ENCODE peak calls at places on chromosomes 11 and 22, in five cellular contexts. One of them, this sample, is unnamed.

GRCh38 chr11:105719073-105719846 is 109.4 kb downstream of the GRIA4 start:
- DNase-seq in left lung: no peak
- DNase-seq in heart right ventricle: no peak
- DNase-seq in uterus: no peak
- DNase-seq in astrocyte of the spinal cord: peak; percentile 87
- DNase-seq in this sample: peak; percentile 26

GRCh38 chr22:33083212-33083611 is 25.0 kb upstream of the SYN3 start:
- DNase-seq in left lung: no peak
- DNase-seq in heart right ventricle: no peak
- DNase-seq in uterus: no peak
- DNase-seq in astrocyte of the spinal cord: no peak
- DNase-seq in this sample: no peak

GRCh38 chr11:4480577-4481539 is 1.6 kb upstream of the OR52K1 start:
- DNase-seq in left lung: no peak
- DNase-seq in heart right ventricle: no peak
- DNase-seq in uterus: no peak
- DNase-seq in astrocyte of the spinal cord: peak; percentile 22
- DNase-seq in this sample: peak; percentile 64

GRCh38 chr11:76680517-76681425 is 10.2 kb upstream of the LRRC32 start:
- DNase-seq in left lung: peak; percentile 53
- DNase-seq in heart right ventricle: peak; percentile 87
- DNase-seq in uterus: peak; percentile 74
- DNase-seq in astrocyte of the spinal cord: peak; percentile 66
- DNase-seq in this sample: peak; percentile 82

GRCh38 chr22:42202669-42203068 is 67.8 kb downstream of the TCF20 start:
- DNase-seq in left lung: no peak
- DNase-seq in heart right ventricle: no peak
- DNase-seq in uterus: no peak
- DNase-seq in astrocyte of the spinal cord: peak; percentile 62
- DNase-seq in this sample: peak; percentile 27

GRCh38 chr11:100632970-100633452 is 54.1 kb upstream of the ARHGAP42 start:
- DNase-seq in left lung: peak; percentile 52
- DNase-seq in heart right ventricle: peak; percentile 80
- DNase-seq in uterus: peak; percentile 33
- DNase-seq in astrocyte of the spinal cord: peak; percentile 60
- DNase-seq in this sample: peak; percentile 59

GRCh38 chr22:38799265-38800002 is 5.5 kb upstream of the DNAL4 start:
- DNase-seq in left lung: no peak
- DNase-seq in heart right ventricle: no peak
- DNase-seq in uterus: no peak
- DNase-seq in astrocyte of the spinal cord: no peak
- DNase-seq in this sample: peak; percentile 92

GRCh38 chr11:63769044-63769718 is 606 bp upstream of the ZFTA start:
- DNase-seq in left lung: peak; percentile 41
- DNase-seq in heart right ventricle: peak; percentile 24
- DNase-seq in uterus: peak; percentile 55
- DNase-seq in astrocyte of the spinal cord: peak; percentile 36
- DNase-seq in this sample: peak; percentile 40

GRCh38 chr11:280762-281485 is 2.7 kb downstream of the NLRP6 start:
- DNase-seq in left lung: no peak
- DNase-seq in heart right ventricle: peak; percentile 3
- DNase-seq in uterus: no peak
- DNase-seq in astrocyte of the spinal cord: no peak
- DNase-seq in this sample: no peak

GRCh38 chr11:64767344-64768299 is 7.8 kb upstream of the PYGM start:
- DNase-seq in left lung: peak; percentile 57
- DNase-seq in heart right ventricle: peak; percentile 73
- DNase-seq in uterus: no peak
- DNase-seq in astrocyte of the spinal cord: peak; percentile 40
- DNase-seq in this sample: peak; percentile 79

GRCh38 chr22:40922484-40923303 is 28.5 kb upstream of the RBX1 start:
- DNase-seq in left lung: no peak
- DNase-seq in heart right ventricle: peak; percentile 32
- DNase-seq in uterus: no peak
- DNase-seq in astrocyte of the spinal cord: peak; percentile 78
- DNase-seq in this sample: peak; percentile 81

DNA sequence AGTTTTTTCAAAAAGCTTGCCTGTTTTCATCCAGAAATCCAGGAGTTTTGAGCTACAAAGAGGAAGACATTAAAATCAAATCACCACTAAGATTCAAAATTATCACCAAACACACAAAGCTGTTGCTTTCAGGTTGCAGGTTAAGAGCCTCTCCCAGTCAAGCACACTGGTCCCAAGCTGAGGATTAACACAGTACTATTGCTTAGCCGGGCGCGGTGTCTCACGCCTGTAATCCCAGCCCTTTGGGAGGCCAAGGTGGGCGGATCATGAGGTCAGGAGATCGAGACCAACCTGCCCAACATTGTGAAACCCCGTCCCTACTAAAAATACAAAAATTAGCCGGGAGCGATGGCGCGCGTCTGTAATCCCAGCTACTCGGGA is 1165.1 kb downstream of the LRRC4C start:
- DNase-seq in left lung: no peak
- DNase-seq in heart right ventricle: no peak
- DNase-seq in uterus: no peak
- DNase-seq in astrocyte of the spinal cord: no peak
- DNase-seq in this sample: no peak
- H3K4me3 ChIP-seq in left lung: no peak overlapping the region
- H3K4me3 ChIP-seq in heart right ventricle: peak overlapping the region; percentile 58
- H3K4me3 ChIP-seq in uterus: no peak overlapping the region
- H3K4me3 ChIP-seq in astrocyte of the spinal cord: no peak overlapping the region
- H3K4me3 ChIP-seq in this sample: no peak overlapping the region

GRCh38 chr22:19910180-19910744 is 31.3 kb upstream of the COMT start:
- DNase-seq in left lung: no peak
- DNase-seq in heart right ventricle: no peak
- DNase-seq in uterus: no peak
- DNase-seq in astrocyte of the spinal cord: no peak
- DNase-seq in this sample: no peak

GRCh38 chr22:19914201-19914943 is 27.2 kb upstream of the COMT start:
- DNase-seq in left lung: no peak
- DNase-seq in heart right ventricle: no peak
- DNase-seq in uterus: no peak
- DNase-seq in astrocyte of the spinal cord: no peak
- DNase-seq in this sample: no peak

GRCh38 chr22:19913337-19913936 is 28.1 kb upstream of the COMT start:
- DNase-seq in left lung: no peak
- DNase-seq in heart right ventricle: no peak
- DNase-seq in uterus: no peak
- DNase-seq in astrocyte of the spinal cord: no peak
- DNase-seq in this sample: no peak

GRCh38 chr22:19911540-19912235 is 29.9 kb upstream of the COMT start:
- DNase-seq in left lung: no peak
- DNase-seq in heart right ventricle: no peak
- DNase-seq in uterus: no peak
- DNase-seq in astrocyte of the spinal cord: no peak
- DNase-seq in this sample: no peak

GRCh38 chr22:19912236-19912999 is 29.2 kb upstream of the COMT start:
- DNase-seq in left lung: no peak
- DNase-seq in heart right ventricle: no peak
- DNase-seq in uterus: no peak
- DNase-seq in astrocyte of the spinal cord: no peak
- DNase-seq in this sample: no peak
- TF ChIP-seq CTCF in left lung: no peak
- TF ChIP-seq CTCF in heart right ventricle: no peak
- TF ChIP-seq CTCF in uterus: no peak
- TF ChIP-seq CTCF in astrocyte of the spinal cord: peak; percentile 9
- TF ChIP-seq CTCF in this sample: peak; percentile 5

GRCh38 chr11:83448686-83449085 is 162.5 kb upstream of the CCDC90B start:
- DNase-seq in left lung: no peak
- DNase-seq in heart right ventricle: no peak
- DNase-seq in uterus: no peak
- DNase-seq in astrocyte of the spinal cord: no peak
- DNase-seq in this sample: no peak
- H3K4me3 ChIP-seq in left lung: no peak overlapping the region
- H3K4me3 ChIP-seq in heart right ventricle: no peak overlapping the region
- H3K4me3 ChIP-seq in uterus: no peak overlapping the region
- H3K4me3 ChIP-seq in astrocyte of the spinal cord: no peak overlapping the region
- H3K4me3 ChIP-seq in this sample: no peak overlapping the region

DNA sequence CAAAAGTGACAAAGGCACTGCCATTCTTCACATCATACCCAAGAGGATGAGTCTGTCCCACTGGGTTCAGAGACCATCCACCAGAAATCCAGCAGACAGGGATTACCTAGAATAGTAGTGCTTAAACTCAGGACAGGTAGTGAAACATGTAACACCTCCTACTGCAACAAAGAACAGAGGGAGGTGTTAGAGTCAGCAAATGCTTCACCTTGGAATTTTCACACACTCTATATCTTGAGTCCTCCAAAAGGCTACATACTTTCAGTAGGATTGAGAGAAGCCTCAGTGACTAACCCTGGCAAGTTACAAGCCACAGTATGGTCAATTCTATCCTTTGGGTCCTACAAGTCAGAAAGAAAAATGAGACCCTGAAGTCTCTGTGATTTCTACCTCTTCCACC is 6.0 kb upstream of the CAVIN3 start:
- DNase-seq in left lung: no peak
- DNase-seq in heart right ventricle: no peak
- DNase-seq in uterus: no peak
- DNase-seq in astrocyte of the spinal cord: no peak
- DNase-seq in this sample: no peak
- TF ChIP-seq CTCF in left lung: no peak
- TF ChIP-seq CTCF in heart right ventricle: no peak
- TF ChIP-seq CTCF in uterus: no peak
- TF ChIP-seq CTCF in astrocyte of the spinal cord: no peak
- TF ChIP-seq CTCF in this sample: no peak

GRCh38 chr22:29946220-29946619 is 63.2 kb downstream of the MTMR3 start:
- DNase-seq in left lung: no peak
- DNase-seq in heart right ventricle: no peak
- DNase-seq in uterus: no peak
- DNase-seq in astrocyte of the spinal cord: no peak
- DNase-seq in this sample: no peak
- H3K4me3 ChIP-seq in left lung: no peak overlapping the region
- H3K4me3 ChIP-seq in heart right ventricle: no peak overlapping the region
- H3K4me3 ChIP-seq in uterus: no peak overlapping the region
- H3K4me3 ChIP-seq in astrocyte of the spinal cord: no peak overlapping the region
- H3K4me3 ChIP-seq in this sample: no peak overlapping the region

This sample was measured in cardiac fibroblast.